ENCODE peak calls at places on chromosomes 12 and 14, in nine cellular contexts. S is glomerular endothelial cell, H is HTR-8/SVneo, F is DMS153, W is OCI-M1, B is NAMALWA, P is NCI-H510A, K is right lobe of liver, J is psoas muscle. Y is an unnamed sample.
A peak's percentile ranks its signal among the peaks of the same experiment; 100 is the strongest.

GRCh38 chr14:74518221-74518620 is 24.7 kb downstream of the ISCA2 start:
- DNase-seq in S (no peak), H (no peak), F (peak; percentile 17), W (no peak), B (no peak), P (peak; percentile 86), K (no peak), J (no peak), Y (no peak)

GRCh38 chr12:19575307-19576243 is 136.3 kb downstream of the AEBP2 start:
- DNase-seq in S (peak; percentile 100), H (peak; percentile 63), F (peak; percentile 90), W (peak; percentile 84), B (no peak), P (peak; percentile 69), K (peak; percentile 54), J (peak; percentile 25), Y (no peak)

GRCh38 chr12:108567974-108568652 is 5.7 kb downstream of the ISCU start:
- DNase-seq in S (no peak), H (no peak), F (no peak), W (no peak), B (no peak), P (no peak), K (peak; percentile 14), J (no peak), Y (no peak)

GRCh38 chr12:6904280-6905276 is at the start of gene LRRC23:
- DNase-seq in S (peak; percentile 80), H (peak; percentile 95), F (peak; percentile 97), W (peak; percentile 98), B (peak; percentile 98), P (peak; percentile 91), K (peak; percentile 99), J (peak; percentile 95), Y (peak; percentile 98)

GRCh38 chr12:2221030-2221621 is 168.3 kb downstream of the CACNA1C start:
- DNase-seq in S (no peak), H (no peak), F (no peak), W (no peak), B (no peak), P (no peak), K (no peak), J (no peak), Y (no peak)

GRCh38 chr14:105477659-105478623 is 3.3 kb downstream of the CRIP2 start:
- DNase-seq in S (no peak), H (no peak), F (no peak), W (no peak), B (no peak), P (no peak), K (no peak), J (no peak), Y (no peak)

GRCh38 chr12:28222081-28222700 is 31.9 kb downstream of the CCDC91 start:
- DNase-seq in S (no peak), H (no peak), F (no peak), W (peak; percentile 44), B (no peak), P (no peak), K (no peak), J (no peak), Y (peak; percentile 46)

GRCh38 chr12:88145567-88146347 is 3.6 kb downstream of the TMTC3 start:
- DNase-seq in S (no peak), H (no peak), F (no peak), W (no peak), B (no peak), P (no peak), K (no peak), J (no peak), Y (no peak)

GRCh38 chr12:10960260-10960659 is 21.2 kb upstream of the TAS2R14 start:
- DNase-seq in S (no peak), H (no peak), F (no peak), W (peak; percentile 72), B (no peak), P (no peak), K (no peak), J (no peak), Y (no peak)

GRCh38 chr12:14211829-14212455 is 153.5 kb upstream of the ATF7IP start:
- DNase-seq in S (no peak), H (no peak), F (no peak), W (no peak), B (no peak), P (no peak), K (no peak), J (no peak), Y (no peak)

GRCh38 chr14:25394356-25394755 is 344.4 kb upstream of the STXBP6 start:
- DNase-seq in S (no peak), H (no peak), F (no peak), W (no peak), B (no peak), P (no peak), K (no peak), J (no peak), Y (no peak)

GRCh38 chr12:79344855-79345840 is 345.6 kb downstream of the PAWR start:
- DNase-seq in S (peak; percentile 41), H (peak; percentile 25), F (peak; percentile 27), W (peak; percentile 67), B (peak; percentile 61), P (peak; percentile 11), K (no peak), J (no peak), Y (no peak)

GRCh38 chr12:16385779-16386646 is 38.6 kb downstream of the MGST1 start:
- DNase-seq in S (no peak), H (peak; percentile 1), F (peak; percentile 62), W (peak; percentile 44), B (peak; percentile 11), P (peak; percentile 57), K (peak; percentile 77), J (no peak), Y (no peak)

GRCh38 chr14:58066115-58066514 is 85.9 kb downstream of the ARMH4 start:
- DNase-seq in S (no peak), H (no peak), F (no peak), W (no peak), B (no peak), P (no peak), K (no peak), J (no peak), Y (no peak)

GRCh38 chr12:75086086-75087038 is 123.3 kb downstream of the KCNC2 start:
- DNase-seq in S (no peak), H (no peak), F (no peak), W (no peak), B (no peak), P (no peak), K (no peak), J (no peak), Y (no peak)

GRCh38 chr12:20885552-20885951 is 75.0 kb downstream of the SLCO1B3 start:
- DNase-seq in S (no peak), H (no peak), F (no peak), W (no peak), B (no peak), P (no peak), K (no peak), J (no peak), Y (no peak)

GRCh38 chr12:110316861-110317260 is 35.8 kb downstream of the ATP2A2 start:
- DNase-seq in S (no peak), H (no peak), F (no peak), W (peak; percentile 36), B (no peak), P (no peak), K (no peak), J (no peak), Y (no peak)

GRCh38 chr12:52672321-52672933 is 7.8 kb downstream of the KRT1 start:
- DNase-seq in S (no peak), H (peak; percentile 14), F (no peak), W (no peak), B (no peak), P (no peak), K (no peak), J (no peak), Y (no peak)

GRCh38 chr12:109271418-109271817 is 37.7 kb downstream of the FOXN4 start:
- DNase-seq in S (no peak), H (no peak), F (no peak), W (no peak), B (no peak), P (no peak), K (no peak), J (no peak), Y (no peak)

GRCh38 chr14:95493976-95494375 is 22.5 kb downstream of the SYNE3 start:
- DNase-seq in S (no peak), H (no peak), F (no peak), W (no peak), B (no peak), P (no peak), K (no peak), J (no peak), Y (peak; percentile 75)

GRCh38 chr12:120402217-120402616 is 33.3 kb upstream of the MSI1 start:
- DNase-seq in S (no peak), H (no peak), F (peak; percentile 12), W (no peak), B (no peak), P (no peak), K (no peak), J (no peak), Y (no peak)

GRCh38 chr14:97120204-97121120 is 323.3 kb downstream of the VRK1 start:
- DNase-seq in S (no peak), H (no peak), F (no peak), W (no peak), B (no peak), P (no peak), K (no peak), J (no peak), Y (no peak)

GRCh38 chr12:95412826-95413311 is 61.1 kb upstream of the METAP2 start:
- DNase-seq in S (no peak), H (peak; percentile 64), F (no peak), W (no peak), B (no peak), P (no peak), K (no peak), J (no peak), Y (no peak)

GRCh38 chr12:6074979-6075585 is 49.4 kb downstream of the VWF start:
- DNase-seq in S (no peak), H (no peak), F (no peak), W (no peak), B (no peak), P (no peak), K (no peak), J (peak; percentile 36), Y (peak; percentile 83)

GRCh38 chr14:100879782-100880181 is 23.7 kb downstream of the RTL1 start:
- DNase-seq in S (no peak), H (no peak), F (no peak), W (no peak), B (no peak), P (no peak), K (no peak), J (no peak), Y (peak; percentile 28)

GRCh38 chr12:6272300-6273208 is 37.9 kb upstream of the PLEKHG6 start:
- DNase-seq in S (no peak), H (no peak), F (peak; percentile 18), W (no peak), B (no peak), P (no peak), K (no peak), J (no peak), Y (no peak)

GRCh38 chr12:115700896-115701465 is 576.5 kb downstream of the MED13L start:
- DNase-seq in S (no peak), H (no peak), F (no peak), W (no peak), B (no peak), P (no peak), K (no peak), J (no peak), Y (no peak)

GRCh38 chr12:99131761-99132199 is 486.7 kb downstream of the APAF1 start:
- DNase-seq in S (no peak), H (no peak), F (no peak), W (no peak), B (no peak), P (no peak), K (no peak), J (peak; percentile 17), Y (peak; percentile 61)

GRCh38 chr12:6850796-6851152 is 312 bp downstream of the CDCA3 start:
- DNase-seq in S (no peak), H (no peak), F (no peak), W (no peak), B (no peak), P (no peak), K (peak; percentile 61), J (no peak), Y (peak; percentile 66)

Y was measured in Right ventricle myocardium inferior.